ENCODE peak calls at places on chromosomes 13 and 19, in nine cellular contexts. R is AG10803, K is HTR-8/SVneo, X is HAP-1, L is nephron progenitor cell, G is pons, A is omental fat pad, O is neuronal stem cell, N is EL. E is an unnamed sample.

GRCh38 chr13:28459911-28460310 is 35.0 kb downstream of the FLT1 start:
- DNase-seq in G (no peak), N (no peak), A (no peak), L (no peak), O (no peak), X (no peak), R (no peak), K (no peak), E (no peak)

GRCh38 chr19:4575978-4576933 is 16.8 kb upstream of the SEMA6B start:
- DNase-seq in L (peak; percentile 86), R (peak; percentile 42), O (no peak), N (peak; percentile 60), A (peak; percentile 82), X (no peak), K (no peak), G (no peak), E (peak; percentile 89)

GRCh38 chr19:47122359-47123335 is 8.0 kb upstream of the SAE1 start:
- DNase-seq in K (no peak), A (no peak), X (peak; percentile 29), L (no peak), R (peak; percentile 90), G (no peak), O (no peak), N (peak; percentile 92), E (no peak)

GRCh38 chr19:50556236-50557008 is 11.8 kb downstream of the LRRC4B start:
- DNase-seq in X (peak; percentile 50), G (peak; percentile 67), L (peak; percentile 98), R (peak; percentile 53), A (peak; percentile 73), O (peak; percentile 92), N (peak; percentile 68), K (peak; percentile 89), E (peak; percentile 98)

GRCh38 chr19:3667766-3668165 is 32.5 kb downstream of the PIP5K1C start:
- DNase-seq in R (no peak), L (no peak), X (no peak), O (no peak), G (no peak), K (no peak), A (no peak), N (no peak), E (no peak)

GRCh38 chr19:45472557-45473365 is 5.0 kb downstream of the FOSB start:
- DNase-seq in N (no peak), L (peak; percentile 50), K (no peak), G (no peak), A (no peak), O (no peak), R (peak; percentile 6), X (no peak), E (no peak)

GRCh38 chr13:41154042-41154441 is 21.4 kb upstream of the KBTBD6 start:
- DNase-seq in G (no peak), N (no peak), X (no peak), L (no peak), A (no peak), R (no peak), K (no peak), O (no peak), E (no peak)

GRCh38 chr13:24134772-24135171 is 25.7 kb upstream of the SPATA13 start:
- DNase-seq in X (no peak), N (peak; percentile 41), L (no peak), R (peak; percentile 12), K (no peak), A (no peak), O (no peak), G (no peak), E (no peak)

GRCh38 chr13:27965740-27966640 is 3.1 kb downstream of the CDX2 start:
- DNase-seq in A (no peak), R (no peak), G (no peak), O (no peak), N (no peak), X (peak; percentile 66), K (no peak), L (peak; percentile 59), E (peak; percentile 84)

GRCh38 chr19:14496849-14497346 is 971 bp upstream of the GIPC1 start:
- DNase-seq in O (no peak), A (no peak), X (no peak), K (no peak), L (no peak), N (no peak), G (peak; percentile 79), R (no peak), E (no peak)

GRCh38 chr13:101530293-101530692 is 77.8 kb downstream of the ITGBL1 start:
- DNase-seq in G (no peak), X (no peak), L (no peak), O (no peak), N (no peak), A (no peak), R (peak; percentile 41), K (no peak), E (no peak)

GRCh38 chr13:39887424-39887823 is 232.0 kb downstream of the COG6 start:
- DNase-seq in X (no peak), G (no peak), N (no peak), K (no peak), R (peak; percentile 80), O (no peak), A (no peak), L (no peak), E (no peak)

GRCh38 chr13:109700176-109700575 is 86.2 kb downstream of the IRS2 start:
- DNase-seq in L (peak; percentile 29), A (no peak), K (peak; percentile 33), O (no peak), N (peak; percentile 62), X (no peak), R (peak; percentile 46), G (peak; percentile 76), E (no peak)

GRCh38 chr19:32416749-32417469 is 11.3 kb downstream of the DPY19L3 start:
- DNase-seq in G (no peak), A (no peak), K (no peak), N (peak; percentile 15), X (no peak), O (no peak), L (no peak), R (peak; percentile 45), E (no peak)

GRCh38 chr13:39217471-39217870 is 179.2 kb downstream of the NHLRC3 start:
- DNase-seq in G (peak; percentile 79), N (no peak), R (no peak), A (no peak), O (no peak), X (no peak), K (no peak), L (no peak), E (no peak)

GRCh38 chr13:93460005-93460404 is 233.4 kb downstream of the GPC6 start:
- DNase-seq in X (no peak), O (no peak), R (no peak), K (no peak), N (no peak), L (no peak), G (no peak), A (no peak), E (no peak)

GRCh38 chr19:2199215-2199614 is 35.5 kb downstream of the DOT1L start:
- DNase-seq in G (no peak), R (no peak), A (no peak), K (no peak), N (no peak), X (no peak), L (peak; percentile 55), O (peak; percentile 30), E (peak; percentile 62)

GRCh38 chr19:28843771-28844492 is 369.0 kb downstream of the UQCRFS1 start:
- DNase-seq in K (no peak), X (no peak), O (no peak), R (no peak), N (no peak), G (no peak), A (no peak), L (no peak), E (no peak)

GRCh38 chr19:1755467-1756155 is 2.3 kb downstream of the ONECUT3 start:
- DNase-seq in X (no peak), A (no peak), K (no peak), G (no peak), N (no peak), R (no peak), O (no peak), L (no peak), E (no peak)

GRCh38 chr19:40416918-40417713 is 3.9 kb upstream of the PRX start:
- DNase-seq in K (no peak), L (no peak), N (peak; percentile 53), A (no peak), X (no peak), G (no peak), R (peak; percentile 33), O (no peak), E (no peak)

GRCh38 chr13:91567485-91568207 is 169.2 kb downstream of the GPC5 start:
- DNase-seq in K (no peak), L (no peak), X (no peak), O (no peak), R (no peak), G (no peak), A (no peak), N (no peak), E (no peak)

GRCh38 chr19:7788933-7789323 is 25.9 kb downstream of the CLEC4M start:
- DNase-seq in G (no peak), L (peak; percentile 27), N (no peak), X (no peak), A (no peak), R (no peak), K (no peak), O (no peak), E (peak; percentile 21)

GRCh38 chr19:18456974-18457373 is 19.0 kb upstream of the ISYNA1 start:
- DNase-seq in A (no peak), G (peak; percentile 49), L (no peak), O (no peak), R (no peak), N (no peak), X (no peak), K (no peak), E (no peak)

GRCh38 chr19:40035996-40036395 is 20.0 kb downstream of the ZNF780B start:
- DNase-seq in N (peak; percentile 40), A (no peak), G (no peak), K (no peak), R (peak; percentile 14), O (no peak), L (no peak), X (no peak), E (no peak)

GRCh38 chr19:5154129-5154798 is 185.4 kb downstream of the KDM4B start:
- DNase-seq in N (peak; percentile 27), G (no peak), R (no peak), X (no peak), K (no peak), O (no peak), L (peak; percentile 69), A (no peak), E (peak; percentile 90)

GRCh38 chr13:113759525-113760137 is 605 bp downstream of the TMEM255B start:
- DNase-seq in L (peak; percentile 35), O (peak; percentile 27), X (no peak), R (no peak), N (peak; percentile 23), K (peak; percentile 22), A (no peak), G (peak; percentile 20), E (no peak)

GRCh38 chr13:47455581-47455980 is 545.5 kb downstream of the SUCLA2 start:
- DNase-seq in A (no peak), N (peak; percentile 37), R (peak; percentile 30), K (no peak), O (no peak), G (peak; percentile 10), L (no peak), X (no peak), E (peak; percentile 12)